ENCODE peak calls at places on chromosomes 11 and 22, in seven cellular contexts. S, I, K, T, J, B and O are unnamed samples.

GRCh38 chr11:91299980-91300379 is 924.6 kb upstream of the FAT3 start:
- DNase-seq in S (no peak), I (no peak), K (no peak), T (no peak), J (no peak), B (peak; percentile 19), O (no peak)

GRCh38 chr22:32574957-32575893 is 100.6 kb downstream of the FBXO7 start:
- DNase-seq in S (peak; percentile 46), I (no peak), K (no peak), T (no peak), J (no peak), B (no peak), O (no peak)

GRCh38 chr22:49497266-49497665 is 330.4 kb downstream of the BRD1 start:
- DNase-seq in S (no peak), I (no peak), K (no peak), T (no peak), J (peak; percentile 6), B (no peak), O (no peak)

GRCh38 chr22:32327596-32328171 is 30.0 kb upstream of the RFPL3 start:
- DNase-seq in S (no peak), I (no peak), K (no peak), T (no peak), J (no peak), B (no peak), O (no peak)

GRCh38 chr22:31104869-31105268 is 2.5 kb downstream of the SELENOM start:
- DNase-seq in S (no peak), I (peak; percentile 40), K (no peak), T (peak; percentile 68), J (no peak), B (no peak), O (no peak)

GRCh38 chr11:71370895-71371673 is 77.1 kb downstream of the DHCR7 start:
- DNase-seq in S (no peak), I (no peak), K (no peak), T (no peak), J (no peak), B (no peak), O (no peak)

GRCh38 chr11:64998141-64998540 is 1.4 kb upstream of the BATF2 start:
- DNase-seq in S (peak; percentile 40), I (peak; percentile 65), K (no peak), T (no peak), J (peak; percentile 59), B (no peak), O (no peak)

GRCh38 chr22:46797355-46797754 is 34.9 kb downstream of the TBC1D22A start:
- DNase-seq in S (no peak), I (peak; percentile 26), K (no peak), T (no peak), J (peak; percentile 12), B (no peak), O (no peak)

GRCh38 chr22:48855593-48856307 is 971.9 kb downstream of the BRD1 start:
- DNase-seq in S (no peak), I (no peak), K (no peak), T (no peak), J (no peak), B (no peak), O (no peak)

GRCh38 chr11:73912045-73912444 is 35.2 kb downstream of the PAAF1 start:
- DNase-seq in S (no peak), I (no peak), K (no peak), T (no peak), J (no peak), B (no peak), O (no peak)

GRCh38 chr11:1260023-1260501 is 37.2 kb downstream of the MUC5B start:
- DNase-seq in S (peak; percentile 91), I (peak; percentile 98), K (no peak), T (no peak), J (peak; percentile 37), B (no peak), O (peak; percentile 66)

GRCh38 chr11:122707111-122707510 is 51.6 kb downstream of the UBASH3B start:
- DNase-seq in S (no peak), I (no peak), K (no peak), T (no peak), J (no peak), B (no peak), O (no peak)

GRCh38 chr22:26610072-26610958 is 7.5 kb downstream of the CRYBB1 start:
- DNase-seq in S (no peak), I (no peak), K (peak; percentile 76), T (no peak), J (no peak), B (peak; percentile 93), O (peak; percentile 65)

GRCh38 chr11:76787271-76787670 is 4.1 kb downstream of the TSKU start:
- DNase-seq in S (no peak), I (no peak), K (no peak), T (no peak), J (no peak), B (no peak), O (no peak)

GRCh38 chr11:111977141-111978027 is 40.2 kb downstream of the DIXDC1 start:
- DNase-seq in S (peak; percentile 90), I (no peak), K (peak; percentile 44), T (no peak), J (no peak), B (no peak), O (peak; percentile 61)
- TF ChIP-seq TAF1 in S (no peak), I (no peak), K (no peak), T (peak; percentile 22), J (no peak), B (no peak), O (no peak)

DNA sequence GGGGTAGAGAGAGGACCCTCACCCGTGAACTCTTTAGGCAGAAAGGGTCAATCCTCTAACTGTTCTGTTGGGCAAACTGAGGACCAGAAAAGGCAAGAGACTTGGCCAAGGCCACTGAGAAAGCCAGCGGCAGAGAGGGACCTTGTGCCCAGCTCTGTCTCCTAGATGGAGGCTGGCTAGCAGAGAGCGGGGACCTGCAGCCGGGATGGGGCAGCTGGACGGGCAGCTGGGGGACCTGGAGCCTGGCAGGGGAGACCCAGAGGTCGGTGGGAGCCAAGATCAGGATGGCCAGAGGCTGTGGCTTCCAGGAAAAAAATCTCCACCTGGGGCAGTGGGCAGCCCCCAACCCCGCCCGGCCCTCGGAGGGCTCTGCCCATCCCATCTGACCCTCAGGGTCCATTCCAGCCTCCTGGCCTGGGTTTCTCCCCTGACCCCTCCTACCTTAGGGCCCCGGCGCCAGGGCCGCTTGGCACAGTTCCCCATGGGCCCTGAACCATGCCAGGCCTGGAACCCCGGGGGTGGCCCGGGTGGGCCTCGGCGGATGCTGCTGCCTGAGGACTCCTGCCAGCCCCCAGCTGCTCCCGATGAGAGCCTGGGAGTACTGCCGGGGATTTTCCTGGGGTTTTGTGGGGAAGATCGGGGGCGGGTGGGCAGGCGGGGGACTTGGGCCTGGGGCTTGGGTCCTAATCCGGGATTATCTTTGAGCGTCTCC is at the start of gene CABP2:
- DNase-seq in S (no peak), I (no peak), K (no peak), T (no peak), J (no peak), B (no peak), O (no peak)
- TF ChIP-seq TAF1 in S (no peak), I (no peak), K (no peak), T (no peak), J (no peak), B (no peak), O (no peak)

GRCh38 chr11:75248924-75249256 is 8.3 kb downstream of the TPBGL start:
- DNase-seq in S (no peak), I (no peak), K (no peak), T (no peak), J (no peak), B (no peak), O (no peak)

GRCh38 chr11:75245356-75246005 is 4.9 kb downstream of the TPBGL start:
- DNase-seq in S (peak; percentile 6), I (no peak), K (no peak), T (no peak), J (peak; percentile 24), B (no peak), O (no peak)

GRCh38 chr11:75246673-75247350 is 6.2 kb downstream of the TPBGL start:
- DNase-seq in S (no peak), I (no peak), K (no peak), T (no peak), J (no peak), B (no peak), O (no peak)

GRCh38 chr11:75244052-75244814 is 3.7 kb downstream of the TPBGL start:
- DNase-seq in S (peak; percentile 2), I (no peak), K (no peak), T (no peak), J (no peak), B (no peak), O (no peak)

DNA sequence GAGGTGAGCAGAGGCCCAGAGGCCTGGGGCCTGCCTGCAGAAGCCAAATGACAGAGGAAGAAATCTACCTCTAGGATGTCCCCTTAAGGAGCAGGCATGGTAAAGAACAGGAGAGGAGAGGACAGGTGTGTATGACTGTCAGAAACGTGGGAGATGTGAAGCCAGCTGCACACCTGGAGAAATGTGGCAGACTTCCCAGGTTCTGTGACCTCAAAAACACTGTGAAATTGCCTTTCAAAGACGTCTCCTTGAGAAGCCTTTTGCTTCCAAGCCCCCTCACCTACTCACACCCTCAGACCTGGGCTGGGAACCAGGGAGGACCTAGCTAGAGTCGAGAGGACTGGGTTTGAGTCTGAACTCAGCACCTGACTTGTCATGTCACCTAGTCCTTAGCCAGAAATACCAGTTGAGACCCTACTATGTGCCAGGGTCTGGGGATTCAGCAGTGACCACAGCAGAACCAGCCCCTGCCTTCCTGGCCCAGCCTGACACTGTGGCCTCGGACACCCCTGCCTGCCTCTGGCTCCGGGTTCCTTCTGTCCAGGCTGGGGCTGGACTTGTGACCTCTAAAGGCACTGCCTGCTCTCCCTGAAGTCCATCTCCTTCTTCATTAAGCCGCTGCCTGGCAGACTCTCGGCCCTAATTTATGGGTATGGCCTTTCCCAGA is 5.6 kb downstream of the TPBGL start:
- DNase-seq in S (peak; percentile 4), I (no peak), K (no peak), T (no peak), J (no peak), B (no peak), O (no peak)
- TF ChIP-seq TAF1 in S (no peak), I (no peak), K (no peak), T (no peak), J (no peak), B (no peak), O (no peak)

GRCh38 chr11:12706531-12707499 is 32.6 kb downstream of the TEAD1 start:
- DNase-seq in S (no peak), I (peak; percentile 63), K (no peak), T (no peak), J (peak; percentile 57), B (no peak), O (no peak)

GRCh38 chr11:12707500-12707880 is 33.3 kb downstream of the TEAD1 start:
- DNase-seq in S (no peak), I (no peak), K (no peak), T (no peak), J (no peak), B (no peak), O (no peak)

GRCh38 chr11:12704049-12704448 is 29.8 kb downstream of the TEAD1 start:
- DNase-seq in S (no peak), I (no peak), K (no peak), T (no peak), J (no peak), B (no peak), O (no peak)

GRCh38 chr11:12702999-12703453 is 28.8 kb downstream of the TEAD1 start:
- DNase-seq in S (no peak), I (no peak), K (no peak), T (no peak), J (no peak), B (no peak), O (no peak)

DNA sequence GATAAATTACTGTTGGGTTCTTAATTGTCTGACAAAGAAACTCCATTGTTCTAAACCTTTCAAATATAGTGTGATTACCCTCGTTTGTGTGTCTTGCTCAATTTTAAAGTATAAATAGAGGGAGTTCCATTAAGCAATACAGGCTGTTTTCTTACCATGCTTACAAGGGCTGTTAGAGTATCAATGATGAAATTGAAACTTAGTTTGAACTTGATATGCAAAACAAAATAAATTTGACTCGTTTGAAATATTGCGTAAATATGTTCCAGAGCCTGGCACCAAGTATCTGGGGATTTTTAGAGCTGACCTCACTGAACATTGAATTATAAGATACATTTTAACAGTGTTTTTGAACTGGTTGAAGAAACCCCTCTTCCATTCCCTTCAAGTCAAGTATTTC is 31.7 kb downstream of the TEAD1 start:
- DNase-seq in S (no peak), I (no peak), K (no peak), T (no peak), J (no peak), B (no peak), O (no peak)
- TF ChIP-seq TAF1 in S (no peak), I (no peak), K (no peak), T (no peak), J (no peak), B (no peak), O (no peak)